ENCODE peak calls at places on chromosomes 2 and 18, in eight cellular contexts. Q is Kasumi-1, E is neural crest cell, A is brain microvascular endothelial cell, U is H54, J is NCI-H1417, B is amniotic stem cell, N is amygdala. F is an unnamed sample.

GRCh38 chr2:105806994-105807393 is 62.3 kb downstream of the NCK2 start:
- DNase-seq in Q (no peak), E (no peak), A (no peak), U (no peak), J (no peak), B (no peak), N (no peak), F (no peak)

GRCh38 chr2:119283873-119284331 is 60.3 kb downstream of the STEAP3 start:
- DNase-seq in Q (no peak), E (no peak), A (peak), U (peak), J (no peak), B (no peak), N (peak), F (peak)

GRCh38 chr2:19607931-19608762 is 249.7 kb upstream of the OSR1 start:
- DNase-seq in Q (no peak), E (no peak), A (peak), U (peak), J (no peak), B (no peak), N (no peak), F (no peak)

GRCh38 chr18:47118986-47119385 is 31.3 kb downstream of the HDHD2 start:
- DNase-seq in Q (no peak), E (no peak), A (no peak), U (no peak), J (no peak), B (no peak), N (no peak), F (no peak)

GRCh38 chr2:202072226-202072625 is 829 bp upstream of the KIAA2012 start:
- DNase-seq in Q (peak), E (no peak), A (no peak), U (no peak), J (no peak), B (no peak), N (no peak), F (no peak)

GRCh38 chr2:238945433-238946150 is 97.7 kb downstream of the TWIST2 start:
- DNase-seq in Q (no peak), E (peak), A (peak), U (peak), J (no peak), B (no peak), N (peak), F (no peak)

GRCh38 chr2:120108049-120108448 is 95.2 kb downstream of the EPB41L5 start:
- DNase-seq in Q (no peak), E (no peak), A (peak), U (no peak), J (no peak), B (no peak), N (no peak), F (no peak)

GRCh38 chr2:72988726-72989273 is 71.5 kb downstream of the EMX1 start:
- DNase-seq in Q (no peak), E (no peak), A (no peak), U (no peak), J (no peak), B (no peak), N (no peak), F (no peak)

GRCh38 chr18:46609048-46609447 is 48.0 kb downstream of the LOXHD1 start:
- DNase-seq in Q (no peak), E (no peak), A (no peak), U (no peak), J (no peak), B (no peak), N (no peak), F (no peak)

GRCh38 chr2:17740203-17740602 is 13.4 kb downstream of the SMC6 start:
- DNase-seq in Q (no peak), E (no peak), A (no peak), U (no peak), J (no peak), B (no peak), N (no peak), F (no peak)